ENCODE peak calls at places on chromosomes 6 and 20, in five cellular contexts. A, S, E, V and Y are unnamed samples.

GRCh38 chr6:166691741-166692140 is 64.7 kb upstream of the RPS6KA2 start:
- DNase-seq in A (no peak), S (no peak), V (peak), E (no peak), Y (no peak)

GRCh38 chr6:154980273-154981070 is 14.6 kb upstream of the TIAM2 start:
- DNase-seq in S (no peak), V (no peak), A (no peak), E (no peak), Y (no peak)

GRCh38 chr6:38528196-38528965 is 111.3 kb downstream of the BTBD9 start:
- DNase-seq in S (no peak), A (no peak), V (no peak), E (no peak), Y (no peak)

GRCh38 chr6:154738561-154738961 is 5.3 kb downstream of the SCAF8 start:
- DNase-seq in A (no peak), V (no peak), E (no peak), S (peak), Y (no peak)

GRCh38 chr6:79804732-79805131 is 142.6 kb downstream of the ELOVL4 start:
- DNase-seq in A (no peak), E (no peak), S (no peak), V (no peak), Y (no peak)

GRCh38 chr20:54067606-54068174 is 2.7 kb downstream of the BCAS1 start:
- DNase-seq in V (no peak), S (no peak), A (no peak), E (no peak), Y (no peak)

GRCh38 chr6:147759088-147759487 is 250.6 kb downstream of the SAMD5 start:
- DNase-seq in E (no peak), V (no peak), S (no peak), A (no peak), Y (no peak)

GRCh38 chr6:3793545-3793944 is 42.0 kb upstream of the PXDC1 start:
- DNase-seq in V (no peak), S (no peak), E (no peak), A (no peak), Y (no peak)

GRCh38 chr6:64221776-64222175 is 586.2 kb downstream of the PHF3 start:
- DNase-seq in A (no peak), V (no peak), E (no peak), S (no peak), Y (no peak)
- TF ChIP-seq CTCF in A (no peak), V (no peak), E (no peak), S (no peak), Y (no peak)

GRCh38 chr20:22910287-22910852 is 124.7 kb upstream of the SSTR4 start:
- DNase-seq in V (no peak), E (no peak), S (no peak), A (no peak), Y (no peak)

GRCh38 chr20:22915512-22915911 is 119.6 kb upstream of the SSTR4 start:
- DNase-seq in E (no peak), S (no peak), V (no peak), A (no peak), Y (no peak)

GRCh38 chr20:22916121-22916842 is 118.8 kb upstream of the SSTR4 start:
- DNase-seq in A (no peak), V (no peak), S (no peak), E (no peak), Y (no peak)

GRCh38 chr20:22918286-22918983 is 116.7 kb upstream of the SSTR4 start:
- DNase-seq in A (no peak), S (no peak), V (no peak), E (no peak), Y (no peak)

DNA sequence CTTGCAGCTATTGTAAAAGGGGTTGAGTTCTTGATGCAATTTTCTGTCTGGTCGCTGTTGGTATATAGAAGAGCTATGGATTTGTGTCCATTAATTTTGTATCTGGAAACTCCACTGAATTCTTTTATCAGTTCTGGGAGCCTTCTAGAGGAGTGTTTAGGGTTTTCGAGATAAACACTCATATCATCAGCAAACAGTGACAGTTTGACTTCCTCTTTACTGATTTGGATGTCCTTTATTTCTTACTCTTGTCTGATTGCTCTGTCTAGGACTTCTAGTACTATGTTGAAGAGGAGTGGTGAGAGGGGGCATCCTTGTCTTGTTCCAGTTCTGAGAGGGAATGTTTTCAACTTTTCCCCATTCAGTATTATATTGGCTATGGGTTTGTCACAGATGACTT is 120.8 kb upstream of the SSTR4 start:
- DNase-seq in E (no peak), A (no peak), S (no peak), V (no peak), Y (no peak)
- TF ChIP-seq CTCF in E (no peak), A (no peak), S (no peak), V (no peak), Y (no peak)

DNA sequence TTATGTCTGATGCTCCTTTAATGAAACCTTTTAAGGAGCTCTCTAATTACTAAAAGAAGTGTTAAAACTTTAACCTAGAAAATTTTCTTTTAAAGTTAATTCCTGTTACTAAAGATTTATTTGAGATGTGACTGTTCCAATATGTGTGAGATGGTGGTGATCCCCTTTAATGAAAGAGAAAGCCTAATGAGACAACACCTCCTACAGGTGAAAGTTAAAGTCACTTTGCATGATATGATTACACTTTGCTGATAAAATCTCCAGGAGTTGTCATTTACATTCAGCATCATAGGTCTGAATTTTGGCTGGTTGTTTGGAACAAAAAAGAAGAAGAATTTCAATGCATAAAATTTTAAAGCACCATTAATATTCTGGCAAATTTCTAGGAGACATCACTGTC is 307.4 kb downstream of the TRDN start:
- DNase-seq in E (no peak), V (no peak), A (no peak), S (no peak), Y (no peak)
- TF ChIP-seq CTCF in E (no peak), V (peak), A (no peak), S (peak), Y (no peak)

GRCh38 chr6:161353208-161353613 is 79.3 kb upstream of the AGPAT4 start:
- DNase-seq in A (no peak), S (no peak), E (no peak), V (no peak), Y (no peak)
- TF ChIP-seq CTCF in A (no peak), S (no peak), E (no peak), V (no peak), Y (no peak)